ENCODE peak calls at places on chromosomes 4 and X, in four cellular contexts. J is aorta, L is LoVo, R is astrocyte of the spinal cord. H is an unnamed sample.

GRCh38 chr4:40995850-40996249 is 218.5 kb downstream of the APBB2 start:
- DNase-seq in J (no peak), L (no peak), R (peak), H (no peak)

GRCh38 chr4:85607624-85608023 is 132.7 kb downstream of the ARHGAP24 start:
- DNase-seq in R (no peak), J (no peak), L (no peak), H (no peak)

GRCh38 chrX:113929004-113929403 is 654.9 kb upstream of the HTR2C start:
- DNase-seq in R (peak), J (no peak), L (peak), H (no peak)

GRCh38 chr4:8374851-8375649 is 65.5 kb downstream of the ACOX3 start:
- DNase-seq in J (peak), R (no peak), L (no peak), H (peak)

GRCh38 chrX:30973784-30974427 is 84.9 kb upstream of the TAB3 start:
- DNase-seq in J (no peak), L (no peak), R (no peak), H (no peak)

GRCh38 chr4:1300466-1301455 is 11.1 kb downstream of the MAEA start:
- DNase-seq in L (no peak), J (peak), R (peak), H (peak)

GRCh38 chr4:178063568-178063967 is 621.3 kb upstream of the AGA start:
- DNase-seq in R (no peak), L (no peak), J (no peak), H (no peak)

GRCh38 chrX:104113237-104113965 is 1.1 kb downstream of the ZCCHC18 start:
- DNase-seq in L (peak), R (peak), J (peak), H (no peak)

GRCh38 chr4:83862471-83862870 is 326.6 kb downstream of the GPAT3 start:
- DNase-seq in L (no peak), R (no peak), J (no peak), H (no peak)

GRCh38 chrX:27254663-27255062 is 208.5 kb downstream of the PPP4R3C start:
- DNase-seq in R (no peak), L (no peak), J (no peak), H (no peak)

GRCh38 chr4:114727426-114727825 is 128.8 kb downstream of the UGT8 start:
- DNase-seq in L (no peak), J (no peak), R (peak), H (no peak)

GRCh38 chr4:185787926-185788679 is 23.9 kb downstream of the SORBS2 start:
- DNase-seq in J (no peak), R (no peak), L (no peak), H (no peak)

GRCh38 chrX:119622356-119623232 is 16.4 kb upstream of the NKRF start:
- DNase-seq in L (no peak), J (no peak), R (peak), H (no peak)

GRCh38 chr4:152399246-152399645 is 136.6 kb downstream of the FBXW7 start:
- DNase-seq in J (no peak), L (no peak), R (no peak), H (no peak)

GRCh38 chr4:137083571-137083970 is 448.7 kb downstream of the PCDH18 start:
- DNase-seq in R (no peak), J (no peak), L (no peak), H (no peak)

GRCh38 chrX:65034641-65035450 is 58.6 kb upstream of the ZC4H2 start:
- DNase-seq in J (peak), R (peak), L (no peak), H (peak)

GRCh38 chr4:85760521-85760920 is 285.6 kb downstream of the ARHGAP24 start:
- DNase-seq in J (no peak), R (no peak), L (no peak), H (peak)

GRCh38 chr4:155777971-155778710 is 19.3 kb downstream of the GUCY1B1 start:
- DNase-seq in L (no peak), J (no peak), R (peak), H (no peak)

GRCh38 chr4:152045781-152046571 is 285.2 kb upstream of the GATB start:
- DNase-seq in L (peak), J (no peak), R (no peak), H (no peak)

GRCh38 chrX:37662181-37662580 is 23.4 kb upstream of the XK start:
- DNase-seq in L (no peak), R (no peak), J (no peak), H (no peak)

GRCh38 chrX:153637121-153638040 is 9.6 kb upstream of the DUSP9 start:
- DNase-seq in L (no peak), R (no peak), J (peak), H (no peak)

H was measured in Right ventricle myocardium inferior.